ENCODE peak calls at places on chromosome 16, in ten cellular contexts. E is upper lobe of right lung, G is neural progenitor cell, M is endodermal cell, P is A673, Y is K562, F is RWPE2, S is Caco-2, T is thoracic aorta, V is fibroblast of lung. H is an unnamed sample. For H3K27me3, the result is how much of the 10 kb centered on the place peaks cover.

GRCh38 chr16:57045694-57046381 is 46.5 kb upstream of the CPNE2 start:
- DNase-seq in V (peak), M (peak), Y (peak), P (peak), S (peak), G (peak), E (no peak), F (no peak), T (peak), H (no peak)

GRCh38 chr16:82229800-82230619 is 60.0 kb upstream of the MPHOSPH6 start:
- DNase-seq in T (no peak), F (peak), Y (peak), M (peak), P (peak), G (peak), E (peak), V (peak), S (peak), H (peak)

GRCh38 chr16:3215601-3216262 is 19.2 kb downstream of the ZNF200 start:
- DNase-seq in Y (no peak), M (no peak), F (no peak), T (no peak), E (no peak), S (no peak), G (no peak), P (no peak), V (no peak), H (no peak)

GRCh38 chr16:71923941-71924690 is 28.8 kb downstream of the IST1 start:
- DNase-seq in T (no peak), S (no peak), F (no peak), G (no peak), M (no peak), E (no peak), Y (no peak), P (no peak), V (peak), H (no peak)

GRCh38 chr16:20675488-20676267 is 21.8 kb downstream of the ACSM1 start:
- DNase-seq in V (no peak), T (no peak), S (peak), P (no peak), G (peak), Y (no peak), E (no peak), F (no peak), M (peak), H (peak)

GRCh38 chr16:49800876-49801275 is 55.0 kb downstream of the ZNF423 start:
- DNase-seq in P (no peak), F (no peak), E (no peak), V (no peak), S (no peak), Y (no peak), G (no peak), T (no peak), M (no peak), H (no peak)

GRCh38 chr16:72284042-72284789 is 112.3 kb upstream of the PMFBP1 start:
- DNase-seq in M (no peak), V (no peak), T (no peak), S (no peak), F (no peak), E (no peak), G (no peak), Y (no peak), P (no peak), H (no peak)

GRCh38 chr16:17368511-17368910 is 102.2 kb downstream of the XYLT1 start:
- DNase-seq in E (no peak), T (no peak), S (no peak), F (no peak), V (peak), M (no peak), Y (no peak), G (no peak), P (no peak), H (no peak)

GRCh38 chr16:49281843-49282642 is 405 bp upstream of the CBLN1 start:
- DNase-seq in F (peak), G (peak), M (peak), Y (peak), E (peak), V (peak), P (peak), T (no peak), S (peak), H (no peak)

GRCh38 chr16:70156207-70156978 is 17.2 kb upstream of the CLEC18C start:
- DNase-seq in T (no peak), P (no peak), M (no peak), G (no peak), S (no peak), E (no peak), Y (peak), V (no peak), F (no peak), H (no peak)

GRCh38 chr16:74896389-74897370 is 88.2 kb downstream of the WDR59 start:
- DNase-seq in P (peak), M (no peak), T (no peak), E (no peak), V (peak), Y (peak), G (no peak), S (no peak), F (no peak), H (peak)

GRCh38 chr16:82741073-82741615 is 114.4 kb downstream of the CDH13 start:
- DNase-seq in F (no peak), V (peak), P (peak), M (no peak), T (no peak), Y (no peak), G (no peak), E (no peak), S (no peak), H (no peak)

GRCh38 chr16:19607610-19608280 is 52.2 kb downstream of the VPS35L start:
- DNase-seq in Y (no peak), S (no peak), V (peak), M (no peak), P (no peak), G (no peak), T (no peak), F (no peak), E (no peak), H (no peak)

GRCh38 chr16:855471-855870 is 54.9 kb upstream of the GNG13 start:
- DNase-seq in Y (no peak), S (no peak), M (no peak), E (no peak), V (no peak), F (no peak), T (no peak), G (no peak), P (no peak), H (no peak)

GRCh38 chr16:68429081-68429740 is 19.1 kb downstream of the SMPD3 start:
- DNase-seq in S (no peak), E (no peak), G (no peak), T (no peak), M (no peak), V (no peak), F (no peak), P (no peak), Y (no peak), H (no peak)

GRCh38 chr16:69444873-69445517 is 20.6 kb downstream of the CYB5B start:
- DNase-seq in F (no peak), S (no peak), M (no peak), G (no peak), E (no peak), T (no peak), P (no peak), Y (no peak), V (no peak), H (no peak)

DNA sequence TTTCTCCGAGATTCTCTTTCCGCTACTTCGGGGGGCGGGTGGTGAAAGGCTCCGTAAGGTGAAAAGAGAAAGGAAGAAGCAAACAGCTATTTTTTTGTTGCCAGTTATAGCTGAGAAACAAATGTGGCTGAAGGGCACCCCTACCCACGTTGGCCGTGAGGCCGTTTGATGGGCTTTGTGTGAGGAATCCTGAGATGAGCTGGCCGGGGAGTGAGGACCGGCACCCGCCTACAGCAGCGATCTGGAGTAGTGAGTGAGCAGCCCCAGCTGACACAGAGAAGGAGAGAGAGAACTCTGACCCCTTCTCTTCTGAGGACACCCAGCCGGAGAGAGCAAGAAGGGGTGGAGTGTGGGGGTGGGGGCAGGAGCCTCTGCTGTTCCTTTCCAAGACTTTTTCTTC is 5.6 kb downstream of the JPH3 start:
- DNase-seq in E (no peak), S (no peak), M (no peak), G (no peak), T (no peak), Y (no peak), V (no peak), P (no peak), F (no peak), H (no peak)
- H3K27me3 ChIP-seq in E (under half), S (under half), M (under half), G (under half), T (under half), Y (under half), V (under half), P (under half), F (under half), H (under half)

GRCh38 chr16:85861095-85861825 is 37.7 kb upstream of the IRF8 start:
- DNase-seq in G (no peak), F (no peak), E (no peak), M (peak), S (no peak), P (no peak), Y (no peak), T (no peak), V (no peak), H (no peak)
- H3K27me3 ChIP-seq in G (under half), F (under half), E (under half), M (under half), S (under half), P (under half), Y (under half), T (under half), V (under half), H (under half)

GRCh38 chr16:30688701-30689100 is 10.3 kb upstream of the SRCAP start:
- DNase-seq in S (no peak), F (no peak), T (no peak), Y (no peak), G (no peak), P (no peak), V (no peak), E (no peak), M (no peak), H (no peak)

GRCh38 chr16:30697264-30698138 is 1.5 kb upstream of the SRCAP start:
- DNase-seq in P (no peak), S (no peak), M (no peak), Y (peak), T (no peak), V (peak), F (no peak), G (no peak), E (no peak), H (no peak)

GRCh38 chr16:30694926-30695678 is 3.9 kb upstream of the SRCAP start:
- DNase-seq in E (no peak), P (no peak), F (no peak), M (no peak), V (no peak), G (no peak), T (no peak), Y (no peak), S (no peak), H (no peak)

GRCh38 chr16:30691907-30692306 is 7.1 kb upstream of the SRCAP start:
- DNase-seq in S (no peak), V (no peak), M (no peak), T (no peak), G (peak), E (no peak), P (no peak), Y (no peak), F (no peak), H (no peak)

GRCh38 chr16:30692381-30693074 is 6.4 kb upstream of the SRCAP start:
- DNase-seq in G (no peak), E (no peak), Y (no peak), M (peak), F (no peak), S (no peak), T (no peak), P (no peak), V (no peak), H (no peak)
- H3K27me3 ChIP-seq in G (half or more), E (under half), Y (under half), M (half or more), F (under half), S (under half), T (under half), P (under half), V (under half), H (under half)

GRCh38 chr16:83838151-83838550 is 30.4 kb downstream of the HSBP1 start:
- DNase-seq in M (no peak), F (no peak), P (no peak), T (no peak), S (no peak), G (no peak), Y (no peak), V (no peak), E (no peak), H (no peak)

GRCh38 chr16:83842291-83842690 is 34.5 kb downstream of the HSBP1 start:
- DNase-seq in G (no peak), T (no peak), E (no peak), Y (no peak), M (peak), V (no peak), P (no peak), S (no peak), F (no peak), H (no peak)

GRCh38 chr16:83839561-83839960 is 31.8 kb downstream of the HSBP1 start:
- DNase-seq in Y (no peak), E (no peak), S (no peak), G (no peak), P (no peak), M (no peak), V (no peak), F (no peak), T (no peak), H (no peak)

GRCh38 chr16:83837566-83837965 is 29.8 kb downstream of the HSBP1 start:
- DNase-seq in V (no peak), S (no peak), Y (no peak), E (no peak), T (no peak), G (no peak), F (no peak), P (no peak), M (no peak), H (no peak)

DNA sequence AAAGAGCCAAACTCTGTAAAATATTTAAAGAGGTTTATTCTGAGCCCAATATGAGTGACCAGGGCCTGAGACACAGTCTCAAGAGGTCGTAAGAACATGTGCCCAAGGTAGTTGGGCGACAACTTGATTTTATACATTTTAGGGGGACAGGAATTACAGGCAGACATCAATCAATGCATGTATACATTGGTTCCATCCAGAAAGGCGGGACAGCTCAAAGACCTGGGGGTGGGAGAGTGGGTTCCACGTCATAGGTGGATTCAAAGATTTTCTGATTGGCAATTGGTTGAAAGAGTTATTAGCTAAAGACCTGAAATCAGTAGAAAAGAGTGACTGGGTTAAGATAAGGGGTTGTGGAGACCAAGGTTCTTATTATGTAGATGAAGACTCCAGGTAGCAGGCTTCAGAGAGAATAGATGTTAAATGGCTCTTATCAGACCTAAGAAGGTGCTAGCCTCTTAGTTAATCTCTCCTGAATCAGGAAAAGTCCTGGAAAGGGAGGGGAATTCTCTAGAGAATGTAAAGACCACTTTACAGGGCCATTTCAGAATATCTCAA is 32.4 kb downstream of the HSBP1 start:
- DNase-seq in Y (no peak), T (no peak), F (no peak), E (no peak), M (peak), P (no peak), S (no peak), G (no peak), V (no peak), H (no peak)
- H3K27me3 ChIP-seq in Y (under half), T (under half), F (under half), E (under half), M (under half), P (under half), S (under half), G (under half), V (under half), H (under half)

GRCh38 chr16:89004209-89004831 is 27.3 kb upstream of the CBFA2T3 start:
- DNase-seq in V (no peak), P (peak), S (no peak), G (peak), E (no peak), F (peak), Y (peak), T (no peak), M (no peak), H (no peak)

GRCh38 chr16:89006036-89006752 is 29.2 kb upstream of the CBFA2T3 start:
- DNase-seq in P (no peak), M (peak), F (peak), G (no peak), S (no peak), E (peak), T (no peak), Y (no peak), V (no peak), H (no peak)

GRCh38 chr16:89005201-89006035 is 28.4 kb upstream of the CBFA2T3 start:
- DNase-seq in F (peak), V (no peak), P (no peak), M (no peak), S (no peak), T (no peak), E (no peak), Y (no peak), G (no peak), H (no peak)

GRCh38 chr16:89002851-89003830 is 26.1 kb upstream of the CBFA2T3 start:
- DNase-seq in T (no peak), E (no peak), V (no peak), Y (peak), F (peak), G (no peak), P (peak), M (no peak), S (no peak), H (no peak)

DNA sequence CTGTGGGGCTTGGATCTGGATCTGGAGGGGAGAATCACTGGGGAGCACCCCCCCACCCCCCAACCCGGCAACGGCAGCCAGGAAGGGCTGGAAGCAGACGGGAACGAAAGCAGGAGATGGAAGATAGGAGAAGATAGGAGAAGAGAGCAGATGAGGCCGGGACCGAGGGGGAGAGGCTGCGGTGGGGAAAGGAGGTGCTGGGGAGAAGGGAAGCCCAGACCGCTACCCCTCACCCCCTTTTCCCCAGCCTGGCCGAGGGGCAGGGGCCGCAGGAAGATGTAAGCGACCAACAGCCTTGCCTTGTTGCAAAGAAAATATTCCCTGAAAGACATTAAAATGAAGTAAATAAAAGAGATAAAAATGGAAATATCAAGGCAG is 26.8 kb upstream of the CBFA2T3 start:
- DNase-seq in M (no peak), V (no peak), F (peak), P (no peak), G (no peak), S (no peak), T (no peak), Y (peak), E (no peak), H (no peak)
- H3K27me3 ChIP-seq in M (under half), V (under half), F (under half), P (under half), G (under half), S (under half), T (under half), Y (under half), E (under half), H (under half)

H was measured in keratinocyte.